ENCODE peak calls at places on chromosome 12, in five cellular contexts. F is EH, T is Caki2, Q is hepatocyte, W is COR-L47. X is an unnamed sample.
A peak's percentile ranks its signal among the peaks of the same experiment; 100 is the strongest.

GRCh38 chr12:101792046-101792931 is 38.5 kb downstream of the GNPTAB start:
- DNase-seq in F (no peak), Q (no peak), W (no peak), T (peak; percentile 39), X (no peak)

GRCh38 chr12:90013409-90013808 is 304.8 kb upstream of the ATP2B1 start:
- DNase-seq in F (no peak), T (no peak), Q (peak; percentile 13), W (no peak), X (no peak)

GRCh38 chr12:19166387-19166786 is 36.9 kb downstream of the PLEKHA5 start:
- DNase-seq in Q (no peak), T (no peak), W (no peak), F (no peak), X (no peak)

GRCh38 chr12:74449872-74450271 is 87.8 kb upstream of the ATXN7L3B start:
- DNase-seq in T (no peak), W (no peak), Q (no peak), F (peak; percentile 3), X (no peak)

GRCh38 chr12:27208414-27208750 is 35.7 kb upstream of the STK38L start:
- DNase-seq in T (no peak), F (no peak), W (no peak), Q (no peak), X (no peak)

GRCh38 chr12:119796292-119796691 is 80.8 kb downstream of the CIT start:
- DNase-seq in T (no peak), W (no peak), Q (no peak), F (no peak), X (no peak)

GRCh38 chr12:12333980-12334709 is 15.9 kb downstream of the MANSC1 start:
- DNase-seq in W (peak; percentile 20), T (peak; percentile 47), F (peak; percentile 63), Q (peak; percentile 67), X (no peak)

GRCh38 chr12:95386056-95386455 is 87.9 kb upstream of the METAP2 start:
- DNase-seq in W (no peak), F (peak; percentile 8), Q (no peak), T (no peak), X (no peak)

GRCh38 chr12:49432616-49433015 is 65.4 kb downstream of the SPATS2 start:
- DNase-seq in W (no peak), F (no peak), T (no peak), Q (no peak), X (no peak)

GRCh38 chr12:78703820-78704525 is 160.6 kb upstream of the SYT1 start:
- DNase-seq in F (peak; percentile 94), T (peak; percentile 81), Q (no peak), W (no peak), X (no peak)

GRCh38 chr12:38664661-38665269 is 240.6 kb downstream of the CPNE8 start:
- DNase-seq in F (no peak), T (peak; percentile 6), W (no peak), Q (peak; percentile 25), X (no peak)

GRCh38 chr12:93778306-93778705 is 101.1 kb downstream of the CRADD start:
- DNase-seq in Q (peak; percentile 65), F (peak; percentile 98), T (no peak), W (no peak), X (no peak)

GRCh38 chr12:29893002-29893401 is 109.3 kb upstream of the TMTC1 start:
- DNase-seq in Q (no peak), W (no peak), F (no peak), T (no peak), X (no peak)

X was measured in chondrocyte.